ENCODE peak calls at places on chromosomes 13 and 19, in five cellular contexts. One of them, this sample, is unnamed. For H3K4me1, the result is how much of the 10 kb centered on the place peaks cover.

GRCh38 chr13:50692396-50692915 is 151.0 kb downstream of the DLEU7 start:
- DNase-seq in transverse colon: no peak
- DNase-seq in cardiac muscle cell: no peak
- DNase-seq in heart left ventricle: no peak
- DNase-seq in mucosa of descending colon: no peak
- DNase-seq in this sample: no peak

GRCh38 chr19:52941941-52942370 is 18.7 kb upstream of the ZNF888 start:
- DNase-seq in transverse colon: peak
- DNase-seq in cardiac muscle cell: peak
- DNase-seq in heart left ventricle: peak
- DNase-seq in mucosa of descending colon: peak
- DNase-seq in this sample: no peak

GRCh38 chr13:86725105-86725504 is 925.9 kb upstream of the SLITRK6 start:
- DNase-seq in transverse colon: no peak
- DNase-seq in cardiac muscle cell: no peak
- DNase-seq in heart left ventricle: no peak
- DNase-seq in mucosa of descending colon: no peak
- DNase-seq in this sample: no peak

GRCh38 chr13:39417643-39418042 is 185.3 kb downstream of the LHFPL6 start:
- DNase-seq in transverse colon: no peak
- DNase-seq in cardiac muscle cell: peak
- DNase-seq in heart left ventricle: peak
- DNase-seq in mucosa of descending colon: no peak
- DNase-seq in this sample: no peak

GRCh38 chr19:5826531-5827341 is 12.8 kb downstream of the FUT6 start:
- DNase-seq in transverse colon: peak
- DNase-seq in cardiac muscle cell: peak
- DNase-seq in heart left ventricle: peak
- DNase-seq in mucosa of descending colon: peak
- DNase-seq in this sample: no peak

GRCh38 chr13:95918860-95919259 is 134.3 kb downstream of the UGGT2 start:
- DNase-seq in transverse colon: no peak
- DNase-seq in cardiac muscle cell: no peak
- DNase-seq in heart left ventricle: no peak
- DNase-seq in mucosa of descending colon: no peak
- DNase-seq in this sample: no peak

GRCh38 chr13:113489549-113490495 is 689 bp downstream of the DCUN1D2 start:
- DNase-seq in transverse colon: peak
- DNase-seq in cardiac muscle cell: peak
- DNase-seq in heart left ventricle: no peak
- DNase-seq in mucosa of descending colon: no peak
- DNase-seq in this sample: no peak

GRCh38 chr19:33902802-33903488 is 106.3 kb downstream of the KCTD15 start:
- DNase-seq in transverse colon: no peak
- DNase-seq in cardiac muscle cell: no peak
- DNase-seq in heart left ventricle: no peak
- DNase-seq in mucosa of descending colon: peak
- DNase-seq in this sample: no peak

GRCh38 chr19:35608250-35608649 is 4.3 kb upstream of the HAUS5 start:
- DNase-seq in transverse colon: no peak
- DNase-seq in cardiac muscle cell: no peak
- DNase-seq in heart left ventricle: no peak
- DNase-seq in mucosa of descending colon: no peak
- DNase-seq in this sample: no peak

GRCh38 chr13:93190006-93190405 is 36.6 kb upstream of the GPC6 start:
- DNase-seq in transverse colon: no peak
- DNase-seq in cardiac muscle cell: no peak
- DNase-seq in heart left ventricle: no peak
- DNase-seq in mucosa of descending colon: no peak
- DNase-seq in this sample: no peak

GRCh38 chr13:113802090-113802531 is 43.1 kb downstream of the TMEM255B start:
- DNase-seq in transverse colon: no peak
- DNase-seq in cardiac muscle cell: peak
- DNase-seq in heart left ventricle: peak
- DNase-seq in mucosa of descending colon: no peak
- DNase-seq in this sample: no peak

GRCh38 chr13:94617389-94618000 is 15.8 kb downstream of the GPR180 start:
- DNase-seq in transverse colon: no peak
- DNase-seq in cardiac muscle cell: peak
- DNase-seq in heart left ventricle: no peak
- DNase-seq in mucosa of descending colon: no peak
- DNase-seq in this sample: no peak

DNA sequence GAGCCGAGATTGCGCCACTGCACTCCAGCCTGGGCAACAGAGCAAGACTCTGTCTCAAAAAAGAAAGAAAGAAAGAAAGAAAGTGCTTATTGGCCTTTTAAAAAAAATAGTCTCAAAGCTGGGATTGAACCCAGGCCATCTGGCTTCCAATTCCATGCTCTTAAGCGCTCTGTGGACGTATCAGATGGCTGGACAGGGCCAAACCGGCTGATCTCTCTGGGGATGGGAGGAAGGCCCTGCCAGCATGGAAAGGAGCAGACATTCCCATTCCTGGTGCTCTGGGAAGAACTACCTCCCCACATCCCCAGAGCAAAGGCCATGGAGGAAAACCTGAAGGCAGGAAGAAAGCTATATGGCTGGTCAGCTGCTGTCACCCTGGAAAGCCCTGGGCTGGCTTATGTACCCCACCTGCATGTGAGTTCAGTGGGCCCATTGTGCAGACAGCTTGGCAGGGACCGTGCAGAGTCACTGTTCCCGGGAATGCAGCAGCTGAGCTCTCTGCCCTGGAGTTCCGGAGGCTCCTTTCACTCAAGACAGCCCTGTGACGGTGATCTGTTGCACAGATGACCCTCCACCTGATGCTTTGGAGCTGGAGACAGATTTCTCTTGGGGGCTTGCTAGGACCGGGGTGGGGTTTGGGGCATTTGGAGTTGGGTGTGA is 84.3 kb downstream of the SIPA1L3 start:
- DNase-seq in transverse colon: no peak
- DNase-seq in cardiac muscle cell: no peak
- DNase-seq in heart left ventricle: no peak
- DNase-seq in mucosa of descending colon: no peak
- DNase-seq in this sample: no peak
- H3K4me1 ChIP-seq in transverse colon: under half
- H3K4me1 ChIP-seq in cardiac muscle cell: under half
- H3K4me1 ChIP-seq in heart left ventricle: under half
- H3K4me1 ChIP-seq in mucosa of descending colon: under half
- H3K4me1 ChIP-seq in this sample: under half

DNA sequence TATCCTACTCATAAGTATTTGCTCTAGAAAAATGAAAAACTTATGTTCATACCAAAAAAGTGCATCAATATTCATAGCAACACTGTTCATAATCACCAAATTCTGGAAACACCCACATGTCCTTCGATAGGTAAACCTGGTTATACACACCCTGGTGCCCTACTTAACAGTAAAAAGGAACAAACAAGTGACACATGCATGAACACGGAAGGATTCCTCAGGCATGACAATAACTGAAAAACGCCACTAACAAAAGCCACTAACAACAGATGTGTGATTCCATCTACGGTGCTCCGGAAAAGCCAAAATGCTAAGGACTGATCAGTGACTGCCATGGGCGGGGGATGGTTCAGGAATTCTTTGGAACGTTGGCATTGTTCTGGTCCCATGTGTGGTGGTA is 65.5 kb downstream of the STK24 start:
- DNase-seq in transverse colon: no peak
- DNase-seq in cardiac muscle cell: no peak
- DNase-seq in heart left ventricle: no peak
- DNase-seq in mucosa of descending colon: no peak
- DNase-seq in this sample: peak
- H3K4me3 ChIP-seq in transverse colon: no peak
- H3K4me3 ChIP-seq in cardiac muscle cell: no peak
- H3K4me3 ChIP-seq in heart left ventricle: no peak
- H3K4me3 ChIP-seq in mucosa of descending colon: no peak
- H3K4me3 ChIP-seq in this sample: no peak

GRCh38 chr19:14474827-14475226 is 327 bp downstream of the PTGER1 start:
- DNase-seq in transverse colon: no peak
- DNase-seq in cardiac muscle cell: no peak
- DNase-seq in heart left ventricle: no peak
- DNase-seq in mucosa of descending colon: peak
- DNase-seq in this sample: no peak
- H3K4me1 ChIP-seq in transverse colon: under half
- H3K4me1 ChIP-seq in cardiac muscle cell: under half
- H3K4me1 ChIP-seq in heart left ventricle: under half
- H3K4me1 ChIP-seq in mucosa of descending colon: under half
- H3K4me1 ChIP-seq in this sample: under half

GRCh38 chr19:29420065-29420464 is 105.7 kb upstream of the VSTM2B start:
- DNase-seq in transverse colon: no peak
- DNase-seq in cardiac muscle cell: no peak
- DNase-seq in heart left ventricle: no peak
- DNase-seq in mucosa of descending colon: no peak
- DNase-seq in this sample: no peak

GRCh38 chr19:29420482-29421185 is 105.2 kb upstream of the VSTM2B start:
- DNase-seq in transverse colon: no peak
- DNase-seq in cardiac muscle cell: no peak
- DNase-seq in heart left ventricle: no peak
- DNase-seq in mucosa of descending colon: no peak
- DNase-seq in this sample: no peak

GRCh38 chr19:29418106-29418684 is 107.6 kb upstream of the VSTM2B start:
- DNase-seq in transverse colon: no peak
- DNase-seq in cardiac muscle cell: no peak
- DNase-seq in heart left ventricle: no peak
- DNase-seq in mucosa of descending colon: no peak
- DNase-seq in this sample: no peak

GRCh38 chr19:29415507-29415906 is 110.3 kb upstream of the VSTM2B start:
- DNase-seq in transverse colon: no peak
- DNase-seq in cardiac muscle cell: no peak
- DNase-seq in heart left ventricle: no peak
- DNase-seq in mucosa of descending colon: no peak
- DNase-seq in this sample: no peak

GRCh38 chr19:29417048-29417447 is 108.7 kb upstream of the VSTM2B start:
- DNase-seq in transverse colon: no peak
- DNase-seq in cardiac muscle cell: no peak
- DNase-seq in heart left ventricle: no peak
- DNase-seq in mucosa of descending colon: no peak
- DNase-seq in this sample: no peak
- H3K4me3 ChIP-seq in transverse colon: no peak
- H3K4me3 ChIP-seq in cardiac muscle cell: no peak
- H3K4me3 ChIP-seq in heart left ventricle: no peak
- H3K4me3 ChIP-seq in mucosa of descending colon: no peak
- H3K4me3 ChIP-seq in this sample: no peak

GRCh38 chr19:47186337-47187022 is 44.5 kb downstream of the BBC3 start:
- DNase-seq in transverse colon: peak
- DNase-seq in cardiac muscle cell: no peak
- DNase-seq in heart left ventricle: no peak
- DNase-seq in mucosa of descending colon: no peak
- DNase-seq in this sample: no peak
- H3K4me1 ChIP-seq in transverse colon: under half
- H3K4me1 ChIP-seq in cardiac muscle cell: under half
- H3K4me1 ChIP-seq in heart left ventricle: under half
- H3K4me1 ChIP-seq in mucosa of descending colon: under half
- H3K4me1 ChIP-seq in this sample: under half

DNA sequence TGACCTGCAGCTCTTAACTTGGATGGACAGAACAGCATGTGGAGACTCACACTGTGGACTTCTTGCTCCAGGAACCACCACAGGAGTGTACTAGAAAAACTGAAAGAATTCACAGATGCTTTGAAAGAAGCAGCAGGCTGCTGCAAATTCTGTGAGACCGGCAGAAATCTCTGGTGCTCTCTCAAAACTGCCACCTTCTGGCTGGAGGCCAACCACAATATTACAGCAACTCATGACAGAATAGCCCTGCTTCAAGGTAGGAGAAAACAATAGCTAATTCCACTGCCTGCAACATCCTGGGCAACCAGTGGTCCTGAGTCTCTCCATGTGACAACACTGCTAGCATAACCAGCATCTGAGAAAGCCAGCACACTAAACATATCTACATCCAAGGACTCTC is 26.9 kb downstream of the CDK8 start:
- DNase-seq in transverse colon: no peak
- DNase-seq in cardiac muscle cell: peak
- DNase-seq in heart left ventricle: no peak
- DNase-seq in mucosa of descending colon: no peak
- DNase-seq in this sample: no peak
- H3K4me3 ChIP-seq in transverse colon: no peak
- H3K4me3 ChIP-seq in cardiac muscle cell: no peak
- H3K4me3 ChIP-seq in heart left ventricle: no peak
- H3K4me3 ChIP-seq in mucosa of descending colon: no peak
- H3K4me3 ChIP-seq in this sample: no peak

DNA sequence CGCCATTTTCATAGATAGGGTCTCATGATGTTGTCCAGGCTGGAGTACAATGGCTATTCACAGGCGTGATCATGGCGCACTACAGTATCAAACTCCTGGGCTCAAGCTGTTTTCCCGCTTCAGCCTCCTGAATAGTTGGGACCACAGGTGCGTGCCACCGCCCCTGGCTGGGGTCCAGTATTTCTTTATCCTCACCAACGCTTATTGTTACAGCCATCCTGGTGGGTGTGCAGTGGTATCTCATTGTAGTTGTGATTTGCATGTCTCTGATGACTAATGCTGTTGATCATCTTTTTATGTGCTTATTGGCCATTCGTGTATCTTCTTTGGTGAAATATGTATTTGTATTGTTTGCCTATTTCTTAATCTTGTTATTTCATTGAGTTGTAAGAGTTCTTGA is 49.0 kb downstream of the SIPA1L3 start:
- DNase-seq in transverse colon: no peak
- DNase-seq in cardiac muscle cell: no peak
- DNase-seq in heart left ventricle: no peak
- DNase-seq in mucosa of descending colon: no peak
- DNase-seq in this sample: peak
- H3K4me1 ChIP-seq in transverse colon: under half
- H3K4me1 ChIP-seq in cardiac muscle cell: under half
- H3K4me1 ChIP-seq in heart left ventricle: under half
- H3K4me1 ChIP-seq in mucosa of descending colon: under half
- H3K4me1 ChIP-seq in this sample: under half

This sample was measured in ascending aorta.